ENCODE peak calls at places on chromosome 12, in five cellular contexts. Y is A549; G is tibial nerve; J is CD4-positive, alpha-beta T cell; R is H9. T is an unnamed sample.
A peak's percentile ranks its signal among the peaks of the same experiment; 100 is the strongest.

GRCh38 chr12:3496964-3497363 is 6.0 kb downstream of the PRMT8 start:
- DNase-seq in Y (peak; percentile 19), R (peak; percentile 67), G (no peak), J (no peak), T (no peak)

GRCh38 chr12:113301811-113302210 is 33.1 kb downstream of the SLC8B1 start:
- DNase-seq in R (no peak), Y (no peak), J (no peak), G (no peak), T (no peak)

GRCh38 chr12:95497031-95497430 is 23.1 kb downstream of the METAP2 start:
- DNase-seq in J (no peak), G (no peak), R (no peak), Y (no peak), T (no peak)

GRCh38 chr12:116339800-116340371 is 62.4 kb upstream of the MED13L start:
- DNase-seq in G (no peak), R (no peak), Y (no peak), J (no peak), T (no peak)

GRCh38 chr12:48489012-48489411 is 6.7 kb downstream of the C12orf54 start:
- DNase-seq in J (no peak), G (no peak), R (no peak), Y (no peak), T (no peak)

GRCh38 chr12:107368586-107368985 is 275.2 kb upstream of the CRY1 start:
- DNase-seq in J (no peak), Y (no peak), R (no peak), G (no peak), T (no peak)

GRCh38 chr12:1429980-1430379 is 164.4 kb downstream of the FBXL14 start:
- DNase-seq in R (no peak), Y (no peak), G (no peak), J (no peak), T (no peak)

GRCh38 chr12:10234562-10234961 is 21.9 kb downstream of the GABARAPL1 start:
- DNase-seq in R (no peak), J (no peak), G (no peak), Y (no peak), T (no peak)

GRCh38 chr12:5713599-5714001 is 231.5 kb downstream of the ANO2 start:
- DNase-seq in G (no peak), R (peak; percentile 6), J (no peak), Y (no peak), T (no peak)

GRCh38 chr12:51579321-51579850 is 11.6 kb upstream of the SCN8A start:
- DNase-seq in R (no peak), Y (peak; percentile 45), J (no peak), G (no peak), T (no peak)

GRCh38 chr12:77032406-77032805 is 33.0 kb downstream of the E2F7 start:
- DNase-seq in Y (no peak), R (no peak), J (no peak), G (no peak), T (no peak)

GRCh38 chr12:80821513-80822000 is 104.8 kb downstream of the MYF5 start:
- DNase-seq in G (no peak), J (no peak), R (peak; percentile 56), Y (no peak), T (no peak)

GRCh38 chr12:118358008-118358359 is 14.7 kb downstream of the TAOK3 start:
- DNase-seq in R (no peak), Y (no peak), J (no peak), G (no peak), T (no peak)

GRCh38 chr12:85394809-85395208 is 114.8 kb downstream of the ALX1 start:
- DNase-seq in Y (peak; percentile 7), R (no peak), G (no peak), J (no peak), T (no peak)

GRCh38 chr12:58416211-58416610 is 474.8 kb downstream of the ATP23 start:
- DNase-seq in R (no peak), J (no peak), G (no peak), Y (peak; percentile 57), T (no peak)

GRCh38 chr12:4562034-4562657 is at the start of gene DYRK4:
- DNase-seq in G (peak; percentile 64), Y (no peak), J (no peak), R (peak; percentile 98), T (no peak)

GRCh38 chr12:124340080-124340900 is 45.4 kb downstream of the RFLNA start:
- DNase-seq in G (no peak), J (no peak), Y (no peak), R (no peak), T (no peak)

GRCh38 chr12:118430516-118430915 is 54.2 kb downstream of the SUDS3 start:
- DNase-seq in G (no peak), R (no peak), Y (no peak), J (no peak), T (no peak)

DNA sequence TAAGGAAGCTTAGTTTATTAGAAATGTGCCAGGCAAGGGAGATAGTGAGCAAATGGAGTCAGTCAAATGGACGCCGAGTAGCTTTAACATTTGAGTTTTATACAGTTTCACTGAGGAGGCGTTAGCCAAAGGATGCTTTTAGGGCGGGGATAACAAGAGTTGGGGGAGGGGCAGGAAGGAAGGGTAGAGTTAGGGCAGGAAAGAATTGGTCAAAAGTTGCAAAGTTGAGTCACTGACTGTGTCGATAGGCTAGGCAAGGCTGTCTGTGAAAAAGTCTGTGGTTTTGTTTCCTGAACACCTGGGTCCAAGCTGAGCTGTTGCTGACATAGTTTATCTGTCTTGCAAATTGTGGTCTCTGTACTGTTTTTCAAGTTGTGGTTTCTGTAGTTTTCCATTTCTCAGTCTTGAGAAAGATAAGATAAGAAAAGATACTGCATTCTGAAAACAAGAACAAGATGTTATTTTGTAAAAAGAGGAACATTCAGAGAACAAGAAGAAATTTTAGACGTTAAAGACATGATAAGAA is 62.6 kb upstream of the RESF1 start:
- DNase-seq in J (peak; percentile 70), R (no peak), G (no peak), Y (no peak), T (peak; percentile 37)
- H3K9me3 ChIP-seq in J (peaks cover 74% of the 10 kb centered on the region), R (no peaks in the 10 kb centered on the region), G (no peaks in the 10 kb centered on the region), Y (no peaks in the 10 kb centered on the region), T (peaks cover 9% of the 10 kb centered on the region)

DNA sequence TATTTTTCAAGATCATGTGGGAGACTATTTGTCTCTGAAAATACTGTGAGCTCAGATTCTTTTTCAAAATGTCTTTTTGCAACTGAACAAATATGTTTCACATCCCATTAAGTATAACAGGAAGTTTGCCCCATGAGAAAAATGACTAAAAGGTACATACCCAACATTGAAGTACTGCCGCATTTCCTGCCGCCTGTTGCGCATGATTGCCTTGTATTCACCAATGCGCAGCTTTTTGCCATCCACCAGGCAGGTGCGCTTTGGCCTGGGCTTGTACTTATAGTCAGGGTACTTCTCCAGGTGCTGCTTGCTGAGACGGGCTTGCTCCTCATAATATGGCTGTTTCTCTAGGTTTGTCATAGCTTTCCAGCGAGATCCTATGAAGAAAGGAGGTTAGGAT is 413.2 kb downstream of the SOX5 start:
- DNase-seq in Y (no peak), R (no peak), J (no peak), G (no peak), T (no peak)
- H3K9me3 ChIP-seq in Y (no peaks in the 10 kb centered on the region), R (no peaks in the 10 kb centered on the region), J (no peaks in the 10 kb centered on the region), G (no peaks in the 10 kb centered on the region), T (no peaks in the 10 kb centered on the region)

DNA sequence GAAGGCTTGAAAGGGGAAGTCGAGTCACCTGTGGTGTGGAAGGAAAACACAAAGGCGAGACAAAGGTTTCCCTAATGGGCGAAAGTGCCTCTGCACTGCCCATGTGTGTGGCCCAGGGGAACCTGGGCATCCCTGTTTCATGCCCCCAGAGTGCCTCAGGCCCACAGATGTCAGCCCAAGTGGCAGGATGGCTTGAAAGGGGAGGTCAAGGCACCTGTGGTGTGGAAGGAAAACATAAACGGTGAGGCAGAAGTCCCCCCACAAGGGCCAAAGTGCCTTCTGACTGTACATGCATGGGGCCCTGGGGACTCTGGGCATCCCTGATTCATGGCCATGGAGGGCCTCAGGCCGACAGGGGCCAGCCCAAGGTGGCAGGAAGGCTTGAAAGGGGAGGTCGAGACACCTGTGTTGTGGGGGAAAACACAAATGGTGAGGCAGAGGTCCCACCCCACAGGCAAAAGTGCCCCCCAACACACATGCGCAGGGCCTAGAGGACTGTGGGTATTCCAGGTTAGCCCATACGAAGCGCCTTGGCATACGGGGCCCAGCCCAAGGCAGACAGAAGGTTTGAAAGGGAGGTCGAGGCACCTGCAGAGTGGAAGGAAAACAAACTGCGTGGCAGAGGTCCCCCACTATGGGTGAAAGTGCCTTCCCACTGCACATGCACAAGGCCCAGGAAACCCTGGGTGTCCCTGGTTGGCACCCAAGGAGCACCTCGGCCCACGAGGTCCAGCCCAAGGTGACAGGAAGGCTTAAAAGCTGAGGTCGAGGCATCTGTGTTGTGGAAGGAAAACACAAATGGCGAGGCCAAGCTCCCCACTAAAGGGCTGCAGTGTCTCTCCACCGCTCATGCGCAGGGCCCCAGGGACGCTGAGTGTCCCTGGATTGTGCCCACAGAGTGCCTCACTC is 382.3 kb downstream of the ALG10 start:
- DNase-seq in J (no peak), G (peak; percentile 1), R (peak; percentile 15), Y (no peak), T (peak; percentile 4)
- H3K9me3 ChIP-seq in J (peaks cover 50% of the 10 kb centered on the region), G (no peaks in the 10 kb centered on the region), R (peaks cover 96% of the 10 kb centered on the region), Y (peaks cover 12% of the 10 kb centered on the region), T (peaks cover 4% of the 10 kb centered on the region)

DNA sequence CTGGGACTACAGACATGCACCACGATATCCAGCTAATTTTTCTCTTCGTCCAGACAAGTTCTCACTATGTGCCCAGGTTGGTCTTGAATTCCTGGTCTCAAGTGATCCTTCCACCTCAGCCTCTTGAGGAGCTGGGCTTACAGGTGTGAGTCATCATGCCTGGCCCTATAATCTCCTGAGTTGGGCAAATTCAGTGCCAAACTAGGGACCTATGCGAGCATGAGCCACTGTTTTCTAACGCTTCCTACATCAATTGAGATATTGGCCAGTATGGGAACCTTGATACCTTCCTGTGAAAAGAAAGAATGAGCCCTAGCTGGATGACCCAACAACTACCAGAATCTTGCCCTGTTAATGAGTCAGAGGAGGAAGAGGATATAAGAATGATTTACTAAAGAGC is 585.2 kb downstream of the C12orf50 start:
- DNase-seq in G (no peak), Y (no peak), J (no peak), R (no peak), T (no peak)
- H3K9me3 ChIP-seq in G (no peaks in the 10 kb centered on the region), Y (peaks cover 24% of the 10 kb centered on the region), J (no peaks in the 10 kb centered on the region), R (no peaks in the 10 kb centered on the region), T (no peaks in the 10 kb centered on the region)

GRCh38 chr12:132952371-132953162 is 3.5 kb downstream of the ZNF605 start:
- DNase-seq in J (no peak), G (no peak), R (no peak), Y (no peak), T (no peak)
- H3K9me3 ChIP-seq in J (peaks cover 23% of the 10 kb centered on the region), G (peaks cover 8% of the 10 kb centered on the region), R (peaks cover 42% of the 10 kb centered on the region), Y (peaks cover 76% of the 10 kb centered on the region), T (no peaks in the 10 kb centered on the region)

DNA sequence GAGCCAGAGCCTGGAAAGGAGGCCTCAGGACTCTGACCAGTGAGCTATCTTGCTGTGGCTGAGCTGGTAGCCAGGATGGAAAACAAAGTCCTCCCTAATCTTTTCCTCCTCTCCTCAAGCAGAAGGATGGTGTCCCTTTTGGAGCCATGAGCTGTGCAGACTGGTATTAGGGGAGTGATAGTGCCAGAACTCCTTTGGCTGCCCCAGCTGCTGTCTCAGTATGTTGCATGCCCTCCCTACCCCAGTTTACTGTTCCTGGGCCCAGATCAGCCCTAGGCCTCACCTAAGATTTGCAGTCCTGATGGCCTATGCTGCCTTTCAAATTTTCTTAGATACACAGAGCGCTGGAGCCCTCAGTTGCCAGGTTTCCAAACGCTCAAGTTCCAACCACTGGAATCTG is 150.3 kb upstream of the ALG10B start:
- DNase-seq in J (no peak), Y (no peak), R (no peak), G (no peak), T (no peak)
- H3K9me3 ChIP-seq in J (no peaks in the 10 kb centered on the region), Y (no peaks in the 10 kb centered on the region), R (peaks cover 68% of the 10 kb centered on the region), G (no peaks in the 10 kb centered on the region), T (no peaks in the 10 kb centered on the region)

GRCh38 chr12:34607520-34608195 is 585.4 kb downstream of the ALG10 start:
- DNase-seq in R (no peak), J (no peak), G (no peak), Y (no peak), T (peak; percentile 6)
- H3K9me3 ChIP-seq in R (peaks cover 52% of the 10 kb centered on the region), J (peaks cover 46% of the 10 kb centered on the region), G (no peaks in the 10 kb centered on the region), Y (no peaks in the 10 kb centered on the region), T (no peaks in the 10 kb centered on the region)

T was measured in T-helper 17 cell.